ENCODE peak calls at places on chromosomes 11 and 22, in six cellular contexts. V is pancreas; L is foreskin fibroblast; D is stimulated activated CD4-positive, alpha-beta T cell treated with anti-CD3 and anti-CD28 coated beads, Interleukin-4, amount 100 ng/mL, for 48 hours; C is sigmoid colon; I is H4. E is an unnamed sample.

GRCh38 chr11:26014456-26015115 is 317.3 kb upstream of the ANO3 start:
- DNase-seq in V (no peak), L (no peak), D (no peak), C (no peak), I (no peak), E (no peak)

GRCh38 chr11:26134481-26135355 is 197.2 kb upstream of the ANO3 start:
- DNase-seq in V (no peak), L (peak; percentile 44), D (no peak), C (no peak), I (peak; percentile 20), E (peak; percentile 4)

GRCh38 chr11:60978546-60979380 is 7.3 kb downstream of the CD6 start:
- DNase-seq in V (no peak), L (no peak), D (peak; percentile 80), C (no peak), I (no peak), E (no peak)

GRCh38 chr11:93498099-93499040 is 44.8 kb downstream of the SMCO4 start:
- DNase-seq in V (no peak), L (peak; percentile 8), D (no peak), C (no peak), I (peak; percentile 12), E (no peak)

GRCh38 chr22:37686002-37686982 is at the start of gene NOL12:
- DNase-seq in V (peak; percentile 85), L (peak; percentile 82), D (peak; percentile 74), C (peak; percentile 92), I (peak; percentile 78), E (peak; percentile 84)

GRCh38 chr22:22047266-22047665 is 64.7 kb upstream of the TOP3B start:
- DNase-seq in V (no peak), L (no peak), D (no peak), C (no peak), I (no peak), E (no peak)

GRCh38 chr11:29119691-29120328 is 897.0 kb downstream of the KCNA4 start:
- DNase-seq in V (no peak), L (peak; percentile 91), D (no peak), C (no peak), I (peak; percentile 90), E (no peak)

GRCh38 chr11:12786891-12787290 is 112.7 kb downstream of the TEAD1 start:
- DNase-seq in V (no peak), L (no peak), D (no peak), C (no peak), I (no peak), E (no peak)

GRCh38 chr11:83275888-83276641 is 10.1 kb downstream of the CCDC90B start:
- DNase-seq in V (no peak), L (no peak), D (no peak), C (no peak), I (no peak), E (no peak)

GRCh38 chr11:116439480-116439759 is 333.4 kb downstream of the BUD13 start:
- DNase-seq in V (no peak), L (no peak), D (no peak), C (no peak), I (no peak), E (no peak)

GRCh38 chr22:19127329-19128008 is 3.6 kb upstream of the TSSK2 start:
- DNase-seq in V (peak; percentile 87), L (no peak), D (no peak), C (no peak), I (no peak), E (no peak)

GRCh38 chr11:62908468-62909072 is 12.6 kb downstream of the CHRM1 start:
- DNase-seq in V (peak; percentile 63), L (no peak), D (no peak), C (no peak), I (no peak), E (peak; percentile 59)

GRCh38 chr11:33847251-33847650 is 44.6 kb downstream of the LMO2 start:
- DNase-seq in V (no peak), L (no peak), D (no peak), C (no peak), I (no peak), E (no peak)

E was measured in BE2C.